ENCODE peak calls at places on chromosomes 7 and 10, in seven cellular contexts. One of them, this sample, is unnamed.

GRCh38 chr7:157976406-157976805 is 611.2 kb downstream of the PTPRN2 start:
- DNase-seq in lung: no peak
- DNase-seq in OCI-LY7: no peak
- DNase-seq in ovary: no peak
- DNase-seq in left ventricle myocardium inferior: no peak
- DNase-seq in cardiac muscle cell: no peak
- DNase-seq in sigmoid colon: no peak
- DNase-seq in this sample: no peak

GRCh38 chr10:16183989-16184643 is 252.7 kb upstream of the PTER start:
- DNase-seq in ovary: no peak
- DNase-seq in left ventricle myocardium inferior: no peak
- DNase-seq in cardiac muscle cell: no peak
- DNase-seq in OCI-LY7: no peak
- DNase-seq in sigmoid colon: no peak
- DNase-seq in lung: no peak
- DNase-seq in this sample: no peak

GRCh38 chr10:112532053-112532658 is 85.1 kb downstream of the VTI1A start:
- DNase-seq in ovary: no peak
- DNase-seq in OCI-LY7: no peak
- DNase-seq in sigmoid colon: no peak
- DNase-seq in left ventricle myocardium inferior: no peak
- DNase-seq in lung: no peak
- DNase-seq in cardiac muscle cell: no peak
- DNase-seq in this sample: no peak

GRCh38 chr10:88592425-88592824 is 5.9 kb downstream of the LIPJ start:
- DNase-seq in cardiac muscle cell: no peak
- DNase-seq in sigmoid colon: no peak
- DNase-seq in lung: no peak
- DNase-seq in left ventricle myocardium inferior: no peak
- DNase-seq in OCI-LY7: no peak
- DNase-seq in ovary: no peak
- DNase-seq in this sample: no peak

GRCh38 chr10:117541405-117541908 is 1.1 kb upstream of the EMX2 start:
- DNase-seq in OCI-LY7: no peak
- DNase-seq in sigmoid colon: no peak
- DNase-seq in cardiac muscle cell: peak; percentile 51
- DNase-seq in left ventricle myocardium inferior: no peak
- DNase-seq in ovary: peak; percentile 93
- DNase-seq in lung: no peak
- DNase-seq in this sample: no peak

GRCh38 chr10:50937230-50937907 is 51.9 kb upstream of the A1CF start:
- DNase-seq in lung: no peak
- DNase-seq in ovary: no peak
- DNase-seq in left ventricle myocardium inferior: no peak
- DNase-seq in cardiac muscle cell: peak; percentile 68
- DNase-seq in OCI-LY7: no peak
- DNase-seq in sigmoid colon: no peak
- DNase-seq in this sample: no peak

GRCh38 chr10:34033067-34033466 is 698.6 kb upstream of the NRP1 start:
- DNase-seq in left ventricle myocardium inferior: no peak
- DNase-seq in cardiac muscle cell: no peak
- DNase-seq in ovary: no peak
- DNase-seq in sigmoid colon: no peak
- DNase-seq in lung: no peak
- DNase-seq in OCI-LY7: no peak
- DNase-seq in this sample: no peak

GRCh38 chr7:137992738-137993394 is 9.0 kb downstream of the CREB3L2 start:
- DNase-seq in lung: no peak
- DNase-seq in sigmoid colon: peak; percentile 97
- DNase-seq in OCI-LY7: no peak
- DNase-seq in ovary: peak; percentile 73
- DNase-seq in cardiac muscle cell: peak; percentile 97
- DNase-seq in left ventricle myocardium inferior: peak; percentile 59
- DNase-seq in this sample: no peak

GRCh38 chr7:63065684-63066083 is 933.0 kb upstream of the ZNF722 start:
- DNase-seq in sigmoid colon: no peak
- DNase-seq in left ventricle myocardium inferior: no peak
- DNase-seq in OCI-LY7: no peak
- DNase-seq in ovary: no peak
- DNase-seq in lung: peak; percentile 16
- DNase-seq in cardiac muscle cell: no peak
- DNase-seq in this sample: no peak

GRCh38 chr7:41969713-41970112 is 266.8 kb upstream of the INHBA start:
- DNase-seq in lung: no peak
- DNase-seq in cardiac muscle cell: no peak
- DNase-seq in sigmoid colon: no peak
- DNase-seq in OCI-LY7: no peak
- DNase-seq in left ventricle myocardium inferior: no peak
- DNase-seq in ovary: no peak
- DNase-seq in this sample: no peak

GRCh38 chr10:97025613-97026242 is 160.0 kb downstream of the SLIT1 start:
- DNase-seq in left ventricle myocardium inferior: no peak
- DNase-seq in lung: peak; percentile 61
- DNase-seq in cardiac muscle cell: peak; percentile 76
- DNase-seq in ovary: peak; percentile 47
- DNase-seq in OCI-LY7: peak; percentile 77
- DNase-seq in sigmoid colon: peak; percentile 63
- DNase-seq in this sample: peak; percentile 29

GRCh38 chr7:30800785-30801252 is 29.6 kb downstream of the MINDY4 start:
- DNase-seq in cardiac muscle cell: peak; percentile 88
- DNase-seq in OCI-LY7: peak; percentile 73
- DNase-seq in sigmoid colon: peak; percentile 90
- DNase-seq in left ventricle myocardium inferior: no peak
- DNase-seq in lung: peak; percentile 65
- DNase-seq in ovary: peak; percentile 75
- DNase-seq in this sample: peak; percentile 59

GRCh38 chr10:117968354-117969182 is 78.2 kb downstream of the RAB11FIP2 start:
- DNase-seq in sigmoid colon: no peak
- DNase-seq in OCI-LY7: no peak
- DNase-seq in lung: no peak
- DNase-seq in left ventricle myocardium inferior: no peak
- DNase-seq in cardiac muscle cell: no peak
- DNase-seq in ovary: no peak
- DNase-seq in this sample: no peak

GRCh38 chr10:4947635-4948596 is 15.3 kb upstream of the AKR1C1 start:
- DNase-seq in cardiac muscle cell: peak; percentile 95
- DNase-seq in lung: no peak
- DNase-seq in OCI-LY7: no peak
- DNase-seq in ovary: peak; percentile 57
- DNase-seq in left ventricle myocardium inferior: no peak
- DNase-seq in sigmoid colon: peak; percentile 84
- DNase-seq in this sample: no peak

GRCh38 chr7:51186531-51186930 is 130.1 kb downstream of the COBL start:
- DNase-seq in lung: no peak
- DNase-seq in ovary: no peak
- DNase-seq in sigmoid colon: no peak
- DNase-seq in cardiac muscle cell: peak; percentile 2
- DNase-seq in OCI-LY7: no peak
- DNase-seq in left ventricle myocardium inferior: peak; percentile 44
- DNase-seq in this sample: no peak

GRCh38 chr7:47232751-47233412 is 349.0 kb downstream of the TNS3 start:
- DNase-seq in cardiac muscle cell: peak; percentile 21
- DNase-seq in ovary: no peak
- DNase-seq in sigmoid colon: no peak
- DNase-seq in OCI-LY7: peak; percentile 14
- DNase-seq in lung: no peak
- DNase-seq in left ventricle myocardium inferior: no peak
- DNase-seq in this sample: no peak

GRCh38 chr7:136293272-136293671 is 316.1 kb upstream of the MTPN start:
- DNase-seq in OCI-LY7: peak; percentile 85
- DNase-seq in sigmoid colon: no peak
- DNase-seq in ovary: no peak
- DNase-seq in left ventricle myocardium inferior: no peak
- DNase-seq in cardiac muscle cell: no peak
- DNase-seq in lung: no peak
- DNase-seq in this sample: no peak

GRCh38 chr10:34526186-34526585 is 288.9 kb downstream of the PARD3 start:
- DNase-seq in sigmoid colon: no peak
- DNase-seq in ovary: no peak
- DNase-seq in lung: no peak
- DNase-seq in cardiac muscle cell: peak; percentile 71
- DNase-seq in left ventricle myocardium inferior: no peak
- DNase-seq in OCI-LY7: no peak
- DNase-seq in this sample: no peak

GRCh38 chr10:74081192-74081803 is 69.3 kb downstream of the AP3M1 start:
- DNase-seq in sigmoid colon: peak; percentile 69
- DNase-seq in left ventricle myocardium inferior: no peak
- DNase-seq in lung: peak; percentile 36
- DNase-seq in cardiac muscle cell: peak; percentile 71
- DNase-seq in ovary: peak; percentile 53
- DNase-seq in OCI-LY7: peak; percentile 68
- DNase-seq in this sample: peak; percentile 5

GRCh38 chr7:150895809-150896208 is 43.5 kb downstream of the AOC1 start:
- DNase-seq in OCI-LY7: peak; percentile 79
- DNase-seq in lung: no peak
- DNase-seq in left ventricle myocardium inferior: no peak
- DNase-seq in cardiac muscle cell: no peak
- DNase-seq in sigmoid colon: no peak
- DNase-seq in ovary: no peak
- DNase-seq in this sample: no peak

GRCh38 chr10:75926763-75927162 is 495.3 kb downstream of the LRMDA start:
- DNase-seq in cardiac muscle cell: peak; percentile 77
- DNase-seq in sigmoid colon: peak; percentile 74
- DNase-seq in ovary: peak; percentile 68
- DNase-seq in left ventricle myocardium inferior: no peak
- DNase-seq in lung: peak; percentile 37
- DNase-seq in OCI-LY7: peak; percentile 2
- DNase-seq in this sample: no peak

GRCh38 chr10:92834331-92834730 is 14.0 kb upstream of the EXOC6 start:
- DNase-seq in ovary: no peak
- DNase-seq in cardiac muscle cell: no peak
- DNase-seq in sigmoid colon: no peak
- DNase-seq in lung: no peak
- DNase-seq in left ventricle myocardium inferior: no peak
- DNase-seq in OCI-LY7: no peak
- DNase-seq in this sample: no peak

GRCh38 chr10:99775850-99776249 is 6.6 kb upstream of the ABCC2 start:
- DNase-seq in OCI-LY7: no peak
- DNase-seq in left ventricle myocardium inferior: no peak
- DNase-seq in ovary: no peak
- DNase-seq in sigmoid colon: no peak
- DNase-seq in lung: no peak
- DNase-seq in cardiac muscle cell: peak; percentile 76
- DNase-seq in this sample: no peak

GRCh38 chr10:99781734-99782429 is 558 bp upstream of the ABCC2 start:
- DNase-seq in sigmoid colon: no peak
- DNase-seq in cardiac muscle cell: no peak
- DNase-seq in lung: no peak
- DNase-seq in OCI-LY7: no peak
- DNase-seq in left ventricle myocardium inferior: no peak
- DNase-seq in ovary: no peak
- DNase-seq in this sample: no peak

GRCh38 chr10:99782447-99783286 is at the start of gene ABCC2:
- DNase-seq in left ventricle myocardium inferior: no peak
- DNase-seq in ovary: no peak
- DNase-seq in sigmoid colon: no peak
- DNase-seq in cardiac muscle cell: no peak
- DNase-seq in OCI-LY7: no peak
- DNase-seq in lung: no peak
- DNase-seq in this sample: no peak

GRCh38 chr10:99777918-99778716 is 4.3 kb upstream of the ABCC2 start:
- DNase-seq in sigmoid colon: no peak
- DNase-seq in OCI-LY7: peak; percentile 74
- DNase-seq in cardiac muscle cell: no peak
- DNase-seq in left ventricle myocardium inferior: no peak
- DNase-seq in ovary: no peak
- DNase-seq in lung: no peak
- DNase-seq in this sample: peak; percentile 8

GRCh38 chr10:99779335-99779734 is 3.1 kb upstream of the ABCC2 start:
- DNase-seq in cardiac muscle cell: peak; percentile 92
- DNase-seq in OCI-LY7: peak; percentile 83
- DNase-seq in ovary: no peak
- DNase-seq in left ventricle myocardium inferior: no peak
- DNase-seq in sigmoid colon: no peak
- DNase-seq in lung: no peak
- DNase-seq in this sample: no peak
- H3K4me3 ChIP-seq in cardiac muscle cell: no peak overlapping the region
- H3K4me3 ChIP-seq in OCI-LY7: peak overlapping the region; percentile 12
- H3K4me3 ChIP-seq in ovary: no peak overlapping the region
- H3K4me3 ChIP-seq in left ventricle myocardium inferior: no peak overlapping the region
- H3K4me3 ChIP-seq in sigmoid colon: no peak overlapping the region
- H3K4me3 ChIP-seq in lung: no peak overlapping the region
- H3K4me3 ChIP-seq in this sample: no peak overlapping the region

GRCh38 chr7:15839415-15840100 is 153.1 kb upstream of the MEOX2 start:
- DNase-seq in left ventricle myocardium inferior: peak; percentile 78
- DNase-seq in sigmoid colon: peak; percentile 78
- DNase-seq in ovary: peak; percentile 32
- DNase-seq in cardiac muscle cell: peak; percentile 76
- DNase-seq in OCI-LY7: no peak
- DNase-seq in lung: peak; percentile 33
- DNase-seq in this sample: no peak
- H3K4me3 ChIP-seq in left ventricle myocardium inferior: peak overlapping the region; percentile 57
- H3K4me3 ChIP-seq in sigmoid colon: peak overlapping the region; percentile 43
- H3K4me3 ChIP-seq in ovary: peak overlapping the region; percentile 22
- H3K4me3 ChIP-seq in cardiac muscle cell: no peak overlapping the region
- H3K4me3 ChIP-seq in OCI-LY7: no peak overlapping the region
- H3K4me3 ChIP-seq in lung: no peak overlapping the region
- H3K4me3 ChIP-seq in this sample: no peak overlapping the region

GRCh38 chr10:61877882-61878281 is 23.6 kb upstream of the ARID5B start:
- DNase-seq in sigmoid colon: no peak
- DNase-seq in left ventricle myocardium inferior: no peak
- DNase-seq in cardiac muscle cell: no peak
- DNase-seq in OCI-LY7: no peak
- DNase-seq in lung: no peak
- DNase-seq in ovary: no peak
- DNase-seq in this sample: no peak
- H3K4me3 ChIP-seq in sigmoid colon: no peak overlapping the region
- H3K4me3 ChIP-seq in left ventricle myocardium inferior: no peak overlapping the region
- H3K4me3 ChIP-seq in cardiac muscle cell: no peak overlapping the region
- H3K4me3 ChIP-seq in OCI-LY7: no peak overlapping the region
- H3K4me3 ChIP-seq in lung: no peak overlapping the region
- H3K4me3 ChIP-seq in ovary: no peak overlapping the region
- H3K4me3 ChIP-seq in this sample: no peak overlapping the region

GRCh38 chr10:132175401-132175800 is 11.3 kb upstream of the DPYSL4 start:
- DNase-seq in lung: no peak
- DNase-seq in cardiac muscle cell: no peak
- DNase-seq in sigmoid colon: no peak
- DNase-seq in left ventricle myocardium inferior: no peak
- DNase-seq in OCI-LY7: no peak
- DNase-seq in ovary: no peak
- DNase-seq in this sample: no peak

GRCh38 chr10:132178046-132178445 is 8.7 kb upstream of the DPYSL4 start:
- DNase-seq in OCI-LY7: no peak
- DNase-seq in cardiac muscle cell: no peak
- DNase-seq in ovary: no peak
- DNase-seq in left ventricle myocardium inferior: no peak
- DNase-seq in sigmoid colon: no peak
- DNase-seq in lung: no peak
- DNase-seq in this sample: no peak

GRCh38 chr10:132176647-132177046 is 10.1 kb upstream of the DPYSL4 start:
- DNase-seq in left ventricle myocardium inferior: no peak
- DNase-seq in OCI-LY7: no peak
- DNase-seq in ovary: no peak
- DNase-seq in sigmoid colon: no peak
- DNase-seq in lung: no peak
- DNase-seq in cardiac muscle cell: no peak
- DNase-seq in this sample: no peak

GRCh38 chr10:132174237-132174636 is 12.5 kb upstream of the DPYSL4 start:
- DNase-seq in lung: no peak
- DNase-seq in sigmoid colon: no peak
- DNase-seq in left ventricle myocardium inferior: no peak
- DNase-seq in OCI-LY7: no peak
- DNase-seq in cardiac muscle cell: no peak
- DNase-seq in ovary: no peak
- DNase-seq in this sample: no peak

GRCh38 chr10:132175907-132176581 is 10.7 kb upstream of the DPYSL4 start:
- DNase-seq in ovary: no peak
- DNase-seq in OCI-LY7: no peak
- DNase-seq in lung: no peak
- DNase-seq in cardiac muscle cell: no peak
- DNase-seq in left ventricle myocardium inferior: no peak
- DNase-seq in sigmoid colon: no peak
- DNase-seq in this sample: no peak
- H3K4me3 ChIP-seq in ovary: no peak overlapping the region
- H3K4me3 ChIP-seq in OCI-LY7: no peak overlapping the region
- H3K4me3 ChIP-seq in lung: no peak overlapping the region
- H3K4me3 ChIP-seq in cardiac muscle cell: no peak overlapping the region
- H3K4me3 ChIP-seq in left ventricle myocardium inferior: no peak overlapping the region
- H3K4me3 ChIP-seq in sigmoid colon: no peak overlapping the region
- H3K4me3 ChIP-seq in this sample: no peak overlapping the region